ENCODE peak calls at places on chromosomes 1 and 21, in seven cellular contexts. W is astrocyte of the cerebellum, Q is SK-N-SH, H is pancreas, R is neural crest cell, X is foreskin keratinocyte, B is AG04449. D is an unnamed sample.

GRCh38 chr1:165364432-165365133 is 8.1 kb upstream of the LMX1A start:
- DNase-seq in W (no peak), H (no peak), B (no peak), Q (no peak), R (no peak), X (peak; percentile 42), D (no peak)

GRCh38 chr1:89962024-89962741 is 32.7 kb upstream of the ZNF326 start:
- DNase-seq in X (no peak), R (no peak), H (no peak), W (no peak), B (no peak), Q (no peak), D (no peak)

GRCh38 chr1:25896266-25896665 is 10.0 kb downstream of the STMN1 start:
- DNase-seq in Q (no peak), B (no peak), X (no peak), W (no peak), H (no peak), R (no peak), D (no peak)

GRCh38 chr1:225462714-225463574 is 35.1 kb upstream of the LBR start:
- DNase-seq in R (no peak), X (no peak), W (no peak), Q (peak; percentile 66), B (no peak), H (no peak), D (no peak)

GRCh38 chr1:37930246-37931142 is 16.4 kb downstream of the INPP5B start:
- DNase-seq in B (no peak), W (no peak), H (no peak), Q (no peak), X (no peak), R (no peak), D (no peak)

GRCh38 chr1:185287451-185287850 is 29.6 kb downstream of the IVNS1ABP start:
- DNase-seq in X (no peak), Q (no peak), R (no peak), H (no peak), W (no peak), B (no peak), D (no peak)

GRCh38 chr1:86322241-86322640 is 73.9 kb downstream of the ODF2L start:
- DNase-seq in R (no peak), Q (no peak), B (no peak), H (no peak), W (no peak), X (no peak), D (no peak)

GRCh38 chr1:56755911-56756310 is 63.3 kb downstream of the FYB2 start:
- DNase-seq in B (no peak), R (no peak), H (no peak), W (no peak), X (no peak), Q (no peak), D (no peak)

GRCh38 chr1:11473635-11474034 is 5.3 kb upstream of the DISP3 start:
- DNase-seq in X (no peak), W (no peak), H (no peak), Q (no peak), B (no peak), R (peak; percentile 62), D (peak; percentile 66)

GRCh38 chr1:147752531-147752930 is 7.9 kb downstream of the GJA5 start:
- DNase-seq in B (no peak), W (no peak), R (no peak), Q (no peak), H (no peak), X (no peak), D (no peak)

GRCh38 chr1:37478451-37478871 is 4.1 kb downstream of the ZC3H12A start:
- DNase-seq in R (no peak), Q (no peak), H (no peak), B (no peak), X (peak; percentile 72), W (no peak), D (no peak)

GRCh38 chr21:45990741-45991605 is 9.4 kb downstream of the COL6A1 start:
- DNase-seq in R (no peak), H (no peak), B (no peak), X (no peak), W (no peak), Q (no peak), D (peak; percentile 2)

GRCh38 chr1:145719230-145720079 is at the start of gene CD160:
- DNase-seq in Q (no peak), W (no peak), R (no peak), X (no peak), B (no peak), H (no peak), D (no peak)

GRCh38 chr1:40646385-40646784 is 19.1 kb downstream of the RIMS3 start:
- DNase-seq in H (no peak), X (no peak), B (no peak), Q (no peak), R (no peak), W (no peak), D (no peak)

GRCh38 chr1:62208970-62209369 is 14.3 kb downstream of the L1TD1 start:
- DNase-seq in X (no peak), Q (no peak), R (no peak), B (no peak), H (no peak), W (no peak), D (no peak)

GRCh38 chr21:29985866-29986265 is 46.1 kb upstream of the GRIK1 start:
- DNase-seq in B (no peak), H (no peak), X (no peak), R (no peak), W (no peak), Q (no peak), D (no peak)

GRCh38 chr1:157139125-157139524 is 930 bp upstream of the ETV3 start:
- DNase-seq in B (no peak), W (no peak), Q (no peak), R (no peak), H (no peak), X (no peak), D (no peak)

GRCh38 chr1:23344987-23345472 is 946 bp upstream of the HNRNPR start:
- DNase-seq in B (no peak), H (no peak), R (no peak), X (no peak), Q (peak; percentile 55), W (no peak), D (no peak)

GRCh38 chr1:53697671-53698380 is 41.1 kb downstream of the GLIS1 start:
- DNase-seq in Q (no peak), B (no peak), W (no peak), R (no peak), H (no peak), X (no peak), D (no peak)

GRCh38 chr1:2451744-2452582 is 24.1 kb upstream of the PLCH2 start:
- DNase-seq in W (no peak), Q (no peak), B (peak; percentile 74), R (no peak), X (peak; percentile 86), H (no peak), D (no peak)

GRCh38 chr21:43648171-43648570 is 11.1 kb downstream of the HSF2BP start:
- DNase-seq in B (no peak), Q (no peak), R (no peak), W (no peak), H (no peak), X (no peak), D (no peak)

GRCh38 chr1:10122926-10123325 is 87.4 kb upstream of the KIF1B start:
- DNase-seq in Q (no peak), W (peak; percentile 32), H (no peak), B (peak; percentile 44), R (no peak), X (no peak), D (no peak)

GRCh38 chr21:46095106-46095719 is 2.7 kb upstream of the COL6A2 start:
- DNase-seq in W (no peak), B (no peak), Q (no peak), H (peak; percentile 7), X (no peak), R (no peak), D (no peak)

GRCh38 chr1:205805082-205805711 is 7.8 kb downstream of the SLC41A1 start:
- DNase-seq in X (no peak), B (no peak), Q (no peak), H (no peak), R (no peak), W (no peak), D (no peak)

GRCh38 chr1:82091729-82092128 is 291.0 kb downstream of the ADGRL2 start:
- DNase-seq in X (no peak), H (no peak), R (no peak), Q (no peak), B (no peak), W (no peak), D (no peak)
- TF ChIP-seq CTCF in X (peak; percentile 34), H (no peak), R (no peak), Q (no peak), B (no peak), W (peak; percentile 1), D (no peak)

DNA sequence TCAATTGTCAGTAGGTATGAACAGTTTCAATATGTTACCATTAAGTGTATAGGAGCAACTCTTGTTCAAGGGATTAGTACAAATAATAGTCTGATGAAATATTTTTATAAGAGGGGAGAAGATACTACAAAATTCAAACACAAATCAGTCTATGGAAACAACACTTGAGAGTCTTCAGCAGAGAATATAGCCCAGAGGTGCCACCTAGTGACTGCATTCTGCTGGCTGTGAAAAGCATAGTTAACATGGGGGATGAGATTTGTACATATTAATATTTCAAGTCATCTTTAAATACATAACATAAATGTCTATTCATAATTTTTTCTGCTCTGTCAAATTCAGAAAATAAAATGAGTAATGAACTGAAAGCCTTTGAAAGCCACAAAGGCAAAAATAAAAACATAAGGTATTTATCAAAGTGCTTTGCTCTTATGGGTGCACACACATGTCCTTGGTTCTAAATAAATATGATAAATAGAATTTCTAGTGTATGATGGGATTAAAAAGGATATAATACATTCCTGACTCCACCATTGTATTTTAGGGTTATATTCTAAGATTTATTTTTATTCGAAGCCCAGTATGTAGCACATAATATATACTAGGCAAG is 440.9 kb upstream of the ZRANB2 start:
- DNase-seq in B (peak; percentile 3), R (peak; percentile 16), H (peak; percentile 30), W (peak; percentile 27), X (no peak), Q (peak; percentile 47), D (peak; percentile 37)
- TF ChIP-seq CTCF in B (peak; percentile 66), R (peak; percentile 75), H (no peak), W (peak; percentile 84), X (peak; percentile 55), Q (peak; percentile 67), D (peak; percentile 34)

GRCh38 chr1:208115924-208116614 is 128.1 kb downstream of the PLXNA2 start:
- DNase-seq in X (no peak), H (no peak), R (no peak), Q (no peak), W (no peak), B (no peak), D (no peak)

GRCh38 chr1:208118306-208118705 is 125.9 kb downstream of the PLXNA2 start:
- DNase-seq in B (no peak), R (no peak), X (no peak), H (no peak), W (no peak), Q (no peak), D (no peak)

GRCh38 chr1:208119225-208119606 is 125.0 kb downstream of the PLXNA2 start:
- DNase-seq in R (no peak), W (no peak), H (no peak), Q (no peak), B (no peak), X (no peak), D (no peak)

GRCh38 chr1:208117817-208118216 is 126.4 kb downstream of the PLXNA2 start:
- DNase-seq in R (no peak), W (no peak), X (no peak), B (no peak), Q (no peak), H (no peak), D (no peak)

GRCh38 chr1:208117410-208117809 is 126.8 kb downstream of the PLXNA2 start:
- DNase-seq in W (no peak), R (no peak), H (no peak), B (no peak), Q (no peak), X (no peak), D (no peak)
- TF ChIP-seq CTCF in W (no peak), R (no peak), H (no peak), B (no peak), Q (no peak), X (no peak), D (no peak)

GRCh38 chr21:35422011-35422410 is 372.9 kb upstream of the RUNX1 start:
- DNase-seq in R (no peak), X (no peak), H (no peak), W (no peak), Q (no peak), B (no peak), D (no peak)
- TF ChIP-seq CTCF in R (no peak), X (no peak), H (no peak), W (no peak), Q (no peak), B (no peak), D (no peak)

D was measured in endothelial cell.